ENCODE peak calls at places on chromosomes 4 and X, in five cellular contexts. L is pancreas, G is nephron progenitor cell, J is MM.1S, O is HTR-8/SVneo. P is an unnamed sample.

GRCh38 chr4:57110635-57111546 is 706 bp upstream of the IGFBP7 start:
- DNase-seq in L (peak; percentile 37), G (peak; percentile 24), J (peak; percentile 75), O (no peak), P (no peak)

GRCh38 chrX:69179380-69179911 is 14.2 kb upstream of the PJA1 start:
- DNase-seq in L (no peak), G (peak; percentile 39), J (no peak), O (no peak), P (peak; percentile 79)

GRCh38 chrX:96688789-96689188 is 4.1 kb downstream of the DIAPH2 start:
- DNase-seq in L (no peak), G (no peak), J (no peak), O (no peak), P (no peak)

GRCh38 chrX:45628041-45628440 is 427.4 kb upstream of the DIPK2B start:
- DNase-seq in L (no peak), G (no peak), J (no peak), O (no peak), P (no peak)

GRCh38 chrX:120749141-120749846 is 119.4 kb upstream of the C1GALT1C1 start:
- DNase-seq in L (no peak), G (peak; percentile 5), J (peak; percentile 83), O (no peak), P (no peak)

GRCh38 chr4:45621926-45622325 is 501.9 kb downstream of the GABRG1 start:
- DNase-seq in L (no peak), G (no peak), J (no peak), O (peak; percentile 36), P (no peak)

GRCh38 chr4:42673084-42673429 is 16.2 kb upstream of the ATP8A1 start:
- DNase-seq in L (no peak), G (no peak), J (no peak), O (no peak), P (no peak)

GRCh38 chrX:9919632-9920172 is 47.5 kb upstream of the CLDN34 start:
- DNase-seq in L (no peak), G (no peak), J (no peak), O (no peak), P (no peak)

GRCh38 chr4:95898226-95898625 is 58.3 kb downstream of the PDHA2 start:
- DNase-seq in L (no peak), G (no peak), J (no peak), O (no peak), P (no peak)

GRCh38 chrX:50973199-50973598 is 62.7 kb downstream of the BMP15 start:
- DNase-seq in L (no peak), G (no peak), J (no peak), O (no peak), P (no peak)

GRCh38 chrX:68932611-68933010 is 103.8 kb downstream of the EFNB1 start:
- DNase-seq in L (no peak), G (no peak), J (no peak), O (no peak), P (no peak)

GRCh38 chr4:154622598-154622997 is 10.1 kb upstream of the FGG start:
- DNase-seq in L (no peak), G (peak; percentile 18), J (peak; percentile 62), O (peak; percentile 50), P (no peak)

GRCh38 chrX:112067601-112068000 is 15.0 kb downstream of the TRPC5 start:
- DNase-seq in L (no peak), G (no peak), J (no peak), O (no peak), P (no peak)

GRCh38 chr4:891747-892146 is 40.4 kb downstream of the GAK start:
- DNase-seq in L (no peak), G (peak; percentile 32), J (no peak), O (peak; percentile 23), P (no peak)

GRCh38 chr4:66694716-66695115 is 850.6 kb downstream of the CENPC start:
- DNase-seq in L (peak; percentile 34), G (no peak), J (no peak), O (no peak), P (no peak)

GRCh38 chr4:142404191-142404611 is 441.9 kb downstream of the INPP4B start:
- DNase-seq in L (no peak), G (no peak), J (no peak), O (peak; percentile 22), P (no peak)

GRCh38 chr4:26985836-26986235 is 125.2 kb downstream of the STIM2 start:
- DNase-seq in L (no peak), G (no peak), J (no peak), O (no peak), P (no peak)

GRCh38 chrX:82757614-82758013 is 750.5 kb upstream of the POU3F4 start:
- DNase-seq in L (no peak), G (no peak), J (no peak), O (no peak), P (no peak)

GRCh38 chr4:37054670-37055069 is 189.9 kb upstream of the NWD2 start:
- DNase-seq in L (no peak), G (peak; percentile 14), J (no peak), O (no peak), P (no peak)

GRCh38 chr4:188869581-188869980 is 730.3 kb downstream of the TRIML1 start:
- DNase-seq in L (no peak), G (no peak), J (no peak), O (no peak), P (no peak)

GRCh38 chr4:150145090-150145949 is 67.1 kb downstream of the DCLK2 start:
- DNase-seq in L (no peak), G (no peak), J (no peak), O (no peak), P (no peak)

GRCh38 chr4:39051454-39051853 is 10.6 kb upstream of the KLHL5 start:
- DNase-seq in L (no peak), G (no peak), J (no peak), O (no peak), P (no peak)

GRCh38 chr4:47852121-47852520 is 14.3 kb upstream of the CORIN start:
- DNase-seq in L (no peak), G (no peak), J (no peak), O (no peak), P (no peak)

GRCh38 chrX:68043713-68044438 is 389.4 kb downstream of the OPHN1 start:
- DNase-seq in L (no peak), G (no peak), J (peak; percentile 91), O (no peak), P (no peak)

GRCh38 chrX:86047174-86047991 is at the start of gene CHM:
- DNase-seq in L (peak; percentile 70), G (peak; percentile 60), J (peak; percentile 89), O (peak; percentile 59), P (no peak)

GRCh38 chr4:186596346-186596745 is 41.0 kb upstream of the MTNR1A start:
- DNase-seq in L (no peak), G (no peak), J (no peak), O (no peak), P (no peak)

GRCh38 chr4:110622841-110623709 is at the start of gene PITX2:
- DNase-seq in L (peak; percentile 80), G (peak; percentile 99), J (no peak), O (peak; percentile 99), P (peak; percentile 23)

GRCh38 chr4:186149872-186150271 is 41.5 kb upstream of the CYP4V2 start:
- DNase-seq in L (no peak), G (peak; percentile 53), J (no peak), O (no peak), P (peak; percentile 8)

GRCh38 chrX:38458071-38458470 is 103.3 kb upstream of the TSPAN7 start:
- DNase-seq in L (no peak), G (no peak), J (peak; percentile 16), O (no peak), P (no peak)

GRCh38 chr4:62470421-62470983 is 1270.4 kb downstream of the ADGRL3 start:
- DNase-seq in L (no peak), G (no peak), J (no peak), O (no peak), P (no peak)

GRCh38 chr4:74755486-74755885 is 38.8 kb downstream of the BTC start:
- DNase-seq in L (no peak), G (no peak), J (no peak), O (no peak), P (no peak)

GRCh38 chr4:88592600-88593448 is 544 bp downstream of the HERC3 start:
- DNase-seq in L (peak; percentile 77), G (peak; percentile 69), J (peak; percentile 87), O (peak; percentile 52), P (no peak)

GRCh38 chr4:56048621-56049427 is 100.1 kb downstream of the CEP135 start:
- DNase-seq in L (peak; percentile 22), G (peak; percentile 82), J (peak; percentile 71), O (peak; percentile 24), P (peak; percentile 46)

GRCh38 chrX:48835524-48836329 is at the start of gene PCSK1N:
- DNase-seq in L (no peak), G (peak; percentile 36), J (no peak), O (peak; percentile 50), P (peak; percentile 75)

GRCh38 chrX:56796641-56797395 is 67.8 kb downstream of the NBDY start:
- DNase-seq in L (no peak), G (no peak), J (no peak), O (no peak), P (no peak)

GRCh38 chr4:176187610-176188009 is 7.8 kb downstream of the SPATA4 start:
- DNase-seq in L (no peak), G (no peak), J (no peak), O (no peak), P (no peak)

P was measured in NCI-H2171.